ENCODE peak calls at places on chromosomes 1 and 21, in six cellular contexts. R is ovary, Y is fibroblast of lung, V is GM13976, Z is mesothelial cell of epicardium, O is OCI-LY7. H is an unnamed sample.

GRCh38 chr1:15201221-15201620 is 45.8 kb upstream of the FHAD1 start:
- DNase-seq in R (no peak), V (no peak), Y (no peak), Z (no peak), O (no peak), H (no peak)

GRCh38 chr21:31335957-31336738 is 7.9 kb downstream of the TIAM1 start:
- DNase-seq in O (no peak), Y (peak; percentile 86), R (no peak), Z (no peak), V (no peak), H (no peak)

GRCh38 chr1:11927866-11928592 is 1.8 kb upstream of the KIAA2013 start:
- DNase-seq in R (no peak), O (no peak), V (no peak), Y (no peak), Z (no peak), H (no peak)

GRCh38 chr1:160068231-160068630 is 1.7 kb downstream of the KCNJ10 start:
- DNase-seq in V (no peak), O (no peak), Y (no peak), Z (no peak), R (no peak), H (no peak)

GRCh38 chr1:118075116-118075515 is 109.9 kb downstream of the SPAG17 start:
- DNase-seq in R (no peak), Y (peak; percentile 17), O (no peak), Z (no peak), V (no peak), H (no peak)

GRCh38 chr1:5910276-5910620 is 82.0 kb downstream of the NPHP4 start:
- DNase-seq in Z (peak; percentile 24), V (no peak), R (no peak), Y (no peak), O (no peak), H (no peak)

GRCh38 chr1:108692724-108693655 is 880 bp downstream of the PRPF38B start:
- DNase-seq in Z (no peak), O (peak; percentile 87), V (peak; percentile 68), Y (peak; percentile 86), R (peak; percentile 49), H (peak; percentile 67)

GRCh38 chr21:32368386-32368785 is 24.4 kb downstream of the URB1 start:
- DNase-seq in Z (no peak), O (no peak), R (no peak), Y (peak; percentile 56), V (no peak), H (no peak)

GRCh38 chr1:207308451-207309190 is 12.9 kb upstream of the CD55 start:
- DNase-seq in Z (no peak), Y (no peak), V (no peak), R (no peak), O (no peak), H (peak; percentile 31)

GRCh38 chr1:5907966-5908365 is 84.3 kb downstream of the NPHP4 start:
- DNase-seq in Z (peak; percentile 9), O (no peak), R (no peak), Y (no peak), V (no peak), H (no peak)

GRCh38 chr1:54811739-54812655 is 10.9 kb upstream of the TTC22 start:
- DNase-seq in Z (peak; percentile 36), V (no peak), R (no peak), O (no peak), Y (no peak), H (no peak)

GRCh38 chr1:18619467-18619835 is 11.2 kb upstream of the PAX7 start:
- DNase-seq in O (no peak), Z (no peak), R (no peak), V (no peak), Y (no peak), H (no peak)

GRCh38 chr1:112954945-112955677 is 885 bp downstream of the SLC16A1 start:
- DNase-seq in O (peak; percentile 79), R (peak; percentile 33), Z (peak; percentile 52), V (peak; percentile 49), Y (peak; percentile 64), H (peak; percentile 55)

GRCh38 chr1:14137411-14138134 is 437.6 kb downstream of the PRDM2 start:
- DNase-seq in V (no peak), Z (no peak), Y (no peak), O (no peak), R (no peak), H (no peak)

GRCh38 chr1:9234223-9235122 is at the start of gene H6PD:
- DNase-seq in O (peak; percentile 89), Z (peak; percentile 78), Y (peak; percentile 77), V (peak; percentile 99), R (peak; percentile 87), H (peak; percentile 96)

GRCh38 chr1:183285746-183286145 is 99.7 kb downstream of the LAMC2 start:
- DNase-seq in Z (no peak), O (no peak), Y (no peak), R (no peak), V (no peak), H (no peak)

GRCh38 chr1:9293512-9294439 is 1.1 kb downstream of the SPSB1 start:
- DNase-seq in O (peak; percentile 47), Z (peak; percentile 56), Y (peak; percentile 64), V (no peak), R (peak; percentile 46), H (peak; percentile 38)

GRCh38 chr21:37253991-37254390 is 13.1 kb downstream of the VPS26C start:
- DNase-seq in O (no peak), Z (no peak), V (no peak), R (no peak), Y (peak; percentile 74), H (no peak)

GRCh38 chr1:5428391-5428790 is 563.8 kb downstream of the NPHP4 start:
- DNase-seq in Y (no peak), O (no peak), Z (no peak), R (no peak), V (no peak), H (no peak)

H was measured in germinal center.